ENCODE peak calls at places on chromosomes 2 and 18, in ten cellular contexts. Y is right cardiac atrium; U is Panc1; G is naive thymus-derived CD4-positive, alpha-beta T cell; B is left lung; I is lung; O is HCT116; L is HepG2; Z is heart right ventricle; F is upper lobe of right lung. W is an unnamed sample.

GRCh38 chr2:12951657-12951973 is 234.9 kb downstream of the TRIB2 start:
- ATAC-seq in Y (no peak), U (no peak), G (no peak), B (no peak), I (no peak), O (no peak), L (no peak), Z (no peak), F (no peak), W (no peak)

GRCh38 chr2:127991742-127992141 is 36.1 kb downstream of the SAP130 start:
- ATAC-seq in Y (no peak), U (no peak), G (no peak), B (no peak), I (no peak), O (no peak), L (peak; percentile 68), Z (no peak), F (no peak), W (no peak)

GRCh38 chr18:23158884-23159820 is 23.9 kb downstream of the CABLES1 start:
- ATAC-seq in Y (no peak), U (no peak), G (no peak), B (no peak), I (no peak), O (no peak), L (peak; percentile 50), Z (no peak), F (no peak), W (no peak)

GRCh38 chr2:30265441-30266015 is 34.2 kb downstream of the LBH start:
- ATAC-seq in Y (no peak), U (no peak), G (no peak), B (no peak), I (no peak), O (no peak), L (no peak), Z (no peak), F (no peak), W (no peak)

GRCh38 chr2:237669628-237670351 is 42.4 kb downstream of the LRRFIP1 start:
- ATAC-seq in Y (peak; percentile 82), U (no peak), G (no peak), B (peak; percentile 52), I (peak; percentile 16), O (no peak), L (peak; percentile 92), Z (peak; percentile 82), F (peak; percentile 23), W (peak; percentile 86)

GRCh38 chr2:4882421-4882820 is 809.8 kb upstream of the SOX11 start:
- ATAC-seq in Y (no peak), U (no peak), G (no peak), B (no peak), I (no peak), O (no peak), L (no peak), Z (no peak), F (no peak), W (no peak)

GRCh38 chr2:213021971-213022899 is 129.2 kb downstream of the IKZF2 start:
- ATAC-seq in Y (no peak), U (no peak), G (no peak), B (no peak), I (no peak), O (no peak), L (no peak), Z (no peak), F (no peak), W (no peak)

GRCh38 chr2:119495948-119496347 is 28.3 kb downstream of the SCTR start:
- ATAC-seq in Y (peak; percentile 38), U (no peak), G (no peak), B (peak; percentile 77), I (no peak), O (no peak), L (no peak), Z (no peak), F (peak; percentile 73), W (no peak)

GRCh38 chr2:33877348-33878016 is 278.4 kb upstream of the FAM98A start:
- ATAC-seq in Y (peak; percentile 82), U (no peak), G (no peak), B (no peak), I (no peak), O (no peak), L (no peak), Z (peak; percentile 88), F (no peak), W (no peak)

GRCh38 chr2:127233710-127234109 is 13.6 kb upstream of the CYP27C1 start:
- ATAC-seq in Y (no peak), U (no peak), G (peak; percentile 50), B (no peak), I (no peak), O (no peak), L (no peak), Z (no peak), F (peak; percentile 72), W (no peak)

GRCh38 chr2:26326514-26326913 is 19.4 kb upstream of the SELENOI start:
- ATAC-seq in Y (no peak), U (no peak), G (no peak), B (no peak), I (no peak), O (no peak), L (no peak), Z (no peak), F (no peak), W (no peak)

GRCh38 chr2:62042944-62043343 is 137.5 kb downstream of the COMMD1 start:
- ATAC-seq in Y (no peak), U (no peak), G (no peak), B (no peak), I (no peak), O (no peak), L (no peak), Z (no peak), F (no peak), W (no peak)

GRCh38 chr2:219870023-219870422 is 242.6 kb downstream of the SLC4A3 start:
- ATAC-seq in Y (no peak), U (no peak), G (no peak), B (no peak), I (no peak), O (no peak), L (no peak), Z (peak; percentile 31), F (no peak), W (no peak)

GRCh38 chr18:76364282-76365259 is 130.5 kb downstream of the ZNF516 start:
- ATAC-seq in Y (no peak), U (no peak), G (no peak), B (no peak), I (no peak), O (no peak), L (no peak), Z (no peak), F (no peak), W (no peak)

GRCh38 chr2:156763174-156763573 is 327.0 kb downstream of the GPD2 start:
- ATAC-seq in Y (peak; percentile 52), U (no peak), G (no peak), B (no peak), I (no peak), O (no peak), L (no peak), Z (peak; percentile 69), F (no peak), W (no peak)

GRCh38 chr2:189821953-189822748 is 37.9 kb downstream of the PMS1 start:
- ATAC-seq in Y (no peak), U (no peak), G (no peak), B (no peak), I (no peak), O (no peak), L (no peak), Z (no peak), F (peak; percentile 29), W (no peak)

GRCh38 chr2:182951948-182952663 is 85.7 kb upstream of the FRZB start:
- ATAC-seq in Y (no peak), U (no peak), G (no peak), B (no peak), I (no peak), O (no peak), L (no peak), Z (no peak), F (no peak), W (no peak)

GRCh38 chr2:107197601-107198000 is 311.6 kb upstream of the ST6GAL2 start:
- ATAC-seq in Y (no peak), U (no peak), G (no peak), B (peak; percentile 47), I (no peak), O (no peak), L (no peak), Z (no peak), F (no peak), W (no peak)

GRCh38 chr2:225995788-225996476 is 596.4 kb downstream of the NYAP2 start:
- ATAC-seq in Y (no peak), U (no peak), G (no peak), B (peak; percentile 26), I (no peak), O (no peak), L (no peak), Z (peak; percentile 70), F (no peak), W (no peak)

GRCh38 chr2:195312662-195313061 is 344.4 kb upstream of the SLC39A10 start:
- ATAC-seq in Y (no peak), U (no peak), G (no peak), B (no peak), I (no peak), O (no peak), L (no peak), Z (no peak), F (no peak), W (no peak)
- H3K27ac ChIP-seq in Y (no peak overlapping the region), U (no peak overlapping the region), G (no peak overlapping the region), B (no peak overlapping the region), I (no peak overlapping the region), O (no peak overlapping the region), L (no peak overlapping the region), Z (no peak overlapping the region), F (no peak overlapping the region), W (no peak overlapping the region)

GRCh38 chr2:109137616-109138015 is 8.6 kb downstream of the SH3RF3 start:
- ATAC-seq in Y (no peak), U (no peak), G (no peak), B (no peak), I (no peak), O (no peak), L (no peak), Z (no peak), F (no peak), W (no peak)
- H3K4me1 ChIP-seq in Y (peaks cover 3% of the 10 kb centered on the region), U (peaks cover 46% of the 10 kb centered on the region), G (peaks cover 7% of the 10 kb centered on the region), B (no peaks in the 10 kb centered on the region), I (no peaks in the 10 kb centered on the region), O (no peaks in the 10 kb centered on the region), L (no peaks in the 10 kb centered on the region), Z (peaks cover 3% of the 10 kb centered on the region), F (peaks cover 3% of the 10 kb centered on the region), W (no peaks in the 10 kb centered on the region)

DNA sequence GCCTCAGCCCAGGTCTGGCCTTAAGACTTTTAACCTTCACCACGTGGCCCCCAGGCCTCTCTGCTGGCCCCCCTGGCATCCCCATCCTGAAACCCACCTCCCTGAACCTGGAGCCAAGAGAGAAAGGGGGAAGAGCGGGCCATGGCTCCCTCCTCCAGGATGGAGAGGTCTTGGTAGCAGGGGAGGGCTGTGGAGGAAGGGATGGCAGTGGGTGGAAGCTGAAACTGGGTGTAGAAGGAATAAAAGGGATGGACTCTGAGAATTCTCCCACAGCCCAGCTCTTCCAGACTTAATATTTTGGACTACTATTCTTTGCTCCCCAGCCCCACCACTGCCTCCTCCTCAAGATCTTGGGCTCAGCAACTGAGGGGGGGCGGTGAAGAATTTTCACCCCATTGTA is 692 bp downstream of the TNS1 start:
- ATAC-seq in Y (no peak), U (no peak), G (no peak), B (no peak), I (no peak), O (no peak), L (no peak), Z (no peak), F (no peak), W (no peak)
- H3K27ac ChIP-seq in Y (no peak overlapping the region), U (no peak overlapping the region), G (no peak overlapping the region), B (peak overlapping the region; percentile 73), I (no peak overlapping the region), O (no peak overlapping the region), L (no peak overlapping the region), Z (peak overlapping the region; percentile 79), F (no peak overlapping the region), W (peak overlapping the region; percentile 63)

GRCh38 chr2:42193722-42194187 is 24.6 kb downstream of the EML4 start:
- ATAC-seq in Y (no peak), U (no peak), G (no peak), B (peak; percentile 41), I (no peak), O (no peak), L (peak; percentile 43), Z (no peak), F (peak; percentile 50), W (no peak)
- H3K4me1 ChIP-seq in Y (peaks cover 2% of the 10 kb centered on the region), U (peaks cover 61% of the 10 kb centered on the region), G (peaks cover 60% of the 10 kb centered on the region), B (peaks cover 54% of the 10 kb centered on the region), I (peaks cover 5% of the 10 kb centered on the region), O (peaks cover 22% of the 10 kb centered on the region), L (peaks cover 100% of the 10 kb centered on the region), Z (peaks cover 13% of the 10 kb centered on the region), F (peaks cover 39% of the 10 kb centered on the region), W (peaks cover 4% of the 10 kb centered on the region)